ENCODE peak calls at places on chromosomes 3 and 15, in ten cellular contexts. M is heart left ventricle, E is cardiac fibroblast, I is astrocyte of the spinal cord, N is pancreas, W is uterus, S is lung, Y is kidney, C is sigmoid colon, P is HFF-Myc. J is an unnamed sample.

GRCh38 chr3:27721717-27722564 is at the start of gene EOMES:
- DNase-seq in S (no peak), Y (no peak), I (peak; percentile 58), E (peak; percentile 60), M (no peak), P (no peak), W (no peak), N (peak; percentile 81), C (no peak), J (no peak)

GRCh38 chr15:67300266-67300914 is 45.8 kb downstream of the IQCH start:
- DNase-seq in M (no peak), N (no peak), W (no peak), C (no peak), I (no peak), S (no peak), Y (no peak), P (no peak), E (peak; percentile 54), J (no peak)

GRCh38 chr15:41978534-41978933 is 6.2 kb upstream of the EHD4 start:
- DNase-seq in Y (no peak), W (peak; percentile 8), S (no peak), E (no peak), I (no peak), P (no peak), C (no peak), M (no peak), N (no peak), J (no peak)

GRCh38 chr3:19948192-19948591 is 1.3 kb downstream of the RAB5A start:
- DNase-seq in C (no peak), S (no peak), M (no peak), Y (no peak), P (no peak), E (no peak), I (peak; percentile 14), W (no peak), N (no peak), J (no peak)

GRCh38 chr3:115359507-115359906 is 212.4 kb upstream of the ZBTB20 start:
- DNase-seq in N (no peak), M (no peak), S (no peak), C (no peak), W (no peak), E (peak; percentile 14), Y (no peak), P (no peak), I (peak; percentile 64), J (peak; percentile 24)

GRCh38 chr3:48185129-48185528 is 3.1 kb downstream of the CDC25A start:
- DNase-seq in E (no peak), Y (no peak), I (no peak), W (no peak), M (no peak), P (no peak), S (no peak), N (no peak), C (no peak), J (no peak)

GRCh38 chr15:77171568-77171967 is 100.7 kb upstream of the TSPAN3 start:
- DNase-seq in P (no peak), I (no peak), M (no peak), C (no peak), S (no peak), E (no peak), W (no peak), N (no peak), Y (no peak), J (no peak)

GRCh38 chr3:155745795-155746550 is 1.1 kb upstream of the PLCH1 start:
- DNase-seq in W (no peak), C (no peak), I (peak; percentile 48), P (no peak), E (no peak), N (peak; percentile 56), S (peak; percentile 41), Y (no peak), M (no peak), J (no peak)

GRCh38 chr15:99511865-99512632 is 53.7 kb upstream of the MEF2A start:
- DNase-seq in M (peak; percentile 61), W (peak; percentile 50), N (no peak), I (no peak), C (no peak), P (no peak), E (peak; percentile 26), S (no peak), Y (peak; percentile 84), J (peak; percentile 37)

GRCh38 chr15:86317379-86317745 is 237.7 kb downstream of the AGBL1 start:
- DNase-seq in N (no peak), M (no peak), Y (no peak), I (no peak), C (peak; percentile 65), P (no peak), S (no peak), W (no peak), E (no peak), J (no peak)

GRCh38 chr3:127786358-127787070 is 35.8 kb downstream of the MGLL start:
- DNase-seq in E (peak; percentile 16), S (peak; percentile 63), I (peak; percentile 56), P (peak; percentile 54), Y (peak; percentile 89), M (peak; percentile 83), C (peak; percentile 98), W (peak; percentile 74), N (no peak), J (peak; percentile 83)

GRCh38 chr3:99213019-99213418 is 311.5 kb upstream of the DCBLD2 start:
- DNase-seq in P (no peak), W (no peak), I (no peak), N (no peak), Y (no peak), M (no peak), E (no peak), C (no peak), S (no peak), J (no peak)

GRCh38 chr15:63899193-63899592 is 65.4 kb upstream of the HERC1 start:
- DNase-seq in S (no peak), Y (peak; percentile 45), C (no peak), E (no peak), W (no peak), I (no peak), N (no peak), P (no peak), M (no peak), J (no peak)

GRCh38 chr3:33152363-33153360 is 38.8 kb downstream of the CRTAP start:
- DNase-seq in N (no peak), E (no peak), Y (no peak), C (no peak), P (no peak), I (no peak), S (no peak), W (no peak), M (no peak), J (no peak)

GRCh38 chr3:48278884-48279559 is 38.1 kb downstream of the ZNF589 start:
- DNase-seq in W (no peak), C (no peak), S (no peak), Y (no peak), M (no peak), P (no peak), I (no peak), E (no peak), N (no peak), J (no peak)

GRCh38 chr3:177057768-177058167 is 139.5 kb downstream of the TBL1XR1 start:
- DNase-seq in E (peak; percentile 15), I (peak; percentile 24), Y (no peak), P (no peak), W (no peak), C (no peak), S (no peak), N (no peak), M (no peak), J (no peak)

GRCh38 chr15:64837502-64837901 is 4.2 kb upstream of the PLEKHO2 start:
- DNase-seq in N (no peak), Y (no peak), S (no peak), C (peak; percentile 67), P (no peak), W (no peak), E (no peak), M (no peak), I (no peak), J (no peak)

GRCh38 chr3:169260296-169260695 is 403.2 kb downstream of the MECOM start:
- DNase-seq in I (no peak), S (no peak), N (no peak), E (peak; percentile 60), W (no peak), M (no peak), C (no peak), P (no peak), Y (no peak), J (no peak)

GRCh38 chr3:138113309-138113708 is 2.1 kb downstream of the DZIP1L start:
- DNase-seq in I (peak; percentile 19), P (no peak), N (no peak), E (no peak), W (no peak), C (no peak), S (no peak), M (no peak), Y (peak; percentile 82), J (no peak)

DNA sequence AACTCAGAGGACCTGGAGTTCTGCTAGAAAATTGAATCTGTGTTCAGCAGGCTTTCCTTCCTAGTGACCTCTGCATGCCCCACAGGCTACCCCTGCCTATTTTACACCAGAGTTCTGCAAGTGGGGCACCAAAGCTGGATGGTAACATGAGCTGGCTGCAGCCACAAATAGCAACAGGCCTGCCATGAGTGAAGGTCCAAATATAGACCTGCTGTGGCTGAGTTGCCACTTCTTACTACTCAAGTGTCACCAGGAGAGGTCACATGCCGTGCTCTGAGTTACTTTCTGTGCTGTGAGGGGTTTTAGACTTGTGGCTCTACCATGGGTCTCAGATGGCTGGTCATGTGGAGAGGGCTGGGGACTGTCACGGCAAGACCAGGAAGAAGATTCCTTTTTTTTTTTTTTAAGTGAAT is at the start of gene FSD2:
- DNase-seq in N (no peak), Y (no peak), I (no peak), C (no peak), S (peak; percentile 43), M (peak; percentile 77), W (no peak), P (no peak), E (no peak), J (no peak)
- H3K4me3 ChIP-seq in N (no peak within 1 kb of the TSS), Y (no peak within 1 kb of the TSS), I (no peak within 1 kb of the TSS), C (no peak within 1 kb of the TSS), S (no peak within 1 kb of the TSS), M (peak within 1 kb of the TSS; percentile 73), W (no peak within 1 kb of the TSS), P (no peak within 1 kb of the TSS), E (no peak within 1 kb of the TSS), J (no peak within 1 kb of the TSS)

GRCh38 chr3:158659454-158660237 is 12.8 kb downstream of the LXN start:
- DNase-seq in P (peak; percentile 44), I (peak; percentile 77), S (peak; percentile 51), E (peak; percentile 91), Y (no peak), C (peak; percentile 66), M (peak; percentile 37), N (no peak), W (peak; percentile 46), J (peak; percentile 79)
- TF ChIP-seq CTCF in P (peak; percentile 77), I (peak; percentile 81), S (peak; percentile 45), E (peak; percentile 83), Y (peak; percentile 57), C (peak; percentile 60), M (peak; percentile 76), N (peak; percentile 50), W (peak; percentile 53), J (peak; percentile 81)

GRCh38 chr3:12316721-12317351 is 28.0 kb downstream of the PPARG start:
- DNase-seq in P (no peak), N (no peak), C (no peak), I (no peak), W (no peak), S (no peak), E (no peak), M (no peak), Y (no peak), J (no peak)
- H3K4me3 ChIP-seq in P (no peak overlapping the region), N (no peak overlapping the region), C (no peak overlapping the region), I (no peak overlapping the region), W (no peak overlapping the region), S (no peak overlapping the region), E (no peak overlapping the region), M (no peak overlapping the region), Y (peak overlapping the region; percentile 37), J (no peak overlapping the region)

GRCh38 chr3:72673011-72673771 is 175.1 kb downstream of the SHQ1 start:
- DNase-seq in Y (no peak), E (no peak), P (no peak), S (no peak), W (no peak), M (no peak), I (no peak), N (no peak), C (no peak), J (no peak)
- TF ChIP-seq CTCF in Y (no peak), E (no peak), P (no peak), S (no peak), W (no peak), M (no peak), I (no peak), N (no peak), C (no peak), J (no peak)